ENCODE peak calls at places on chromosome 2, in five cellular contexts. One of them, this sample, is unnamed.

GRCh38 chr2:37569131-37569530 is 102.3 kb downstream of the CDC42EP3 start:
- DNase-seq in dorsolateral prefrontal cortex: no peak
- DNase-seq in cardiac muscle cell: no peak
- DNase-seq in fibroblast of mammary gland: no peak
- DNase-seq in HepG2: no peak
- DNase-seq in this sample: no peak

GRCh38 chr2:191374366-191374765 is 129.2 kb downstream of the MYO1B start:
- DNase-seq in dorsolateral prefrontal cortex: no peak
- DNase-seq in cardiac muscle cell: no peak
- DNase-seq in fibroblast of mammary gland: no peak
- DNase-seq in HepG2: no peak
- DNase-seq in this sample: no peak

GRCh38 chr2:39000552-39000951 is 110.9 kb downstream of the ARHGEF33 start:
- DNase-seq in dorsolateral prefrontal cortex: no peak
- DNase-seq in cardiac muscle cell: peak
- DNase-seq in fibroblast of mammary gland: no peak
- DNase-seq in HepG2: no peak
- DNase-seq in this sample: no peak

GRCh38 chr2:191292869-191293268 is 47.7 kb downstream of the MYO1B start:
- DNase-seq in dorsolateral prefrontal cortex: no peak
- DNase-seq in cardiac muscle cell: no peak
- DNase-seq in fibroblast of mammary gland: no peak
- DNase-seq in HepG2: no peak
- DNase-seq in this sample: no peak

GRCh38 chr2:188443207-188443606 is 151.5 kb downstream of the GULP1 start:
- DNase-seq in dorsolateral prefrontal cortex: no peak
- DNase-seq in cardiac muscle cell: no peak
- DNase-seq in fibroblast of mammary gland: no peak
- DNase-seq in HepG2: no peak
- DNase-seq in this sample: no peak

GRCh38 chr2:134228493-134228903 is 25.4 kb upstream of the MGAT5 start:
- DNase-seq in dorsolateral prefrontal cortex: no peak
- DNase-seq in cardiac muscle cell: no peak
- DNase-seq in fibroblast of mammary gland: peak
- DNase-seq in HepG2: peak
- DNase-seq in this sample: no peak

GRCh38 chr2:160110674-160111239 is 48.3 kb upstream of the PLA2R1 start:
- DNase-seq in dorsolateral prefrontal cortex: no peak
- DNase-seq in cardiac muscle cell: no peak
- DNase-seq in fibroblast of mammary gland: no peak
- DNase-seq in HepG2: no peak
- DNase-seq in this sample: no peak

GRCh38 chr2:136281281-136282117 is 163.6 kb upstream of the CXCR4 start:
- DNase-seq in dorsolateral prefrontal cortex: no peak
- DNase-seq in cardiac muscle cell: no peak
- DNase-seq in fibroblast of mammary gland: no peak
- DNase-seq in HepG2: no peak
- DNase-seq in this sample: no peak

GRCh38 chr2:216713691-216714411 is 18.5 kb upstream of the IGFBP5 start:
- DNase-seq in dorsolateral prefrontal cortex: no peak
- DNase-seq in cardiac muscle cell: peak
- DNase-seq in fibroblast of mammary gland: peak
- DNase-seq in HepG2: no peak
- DNase-seq in this sample: peak

DNA sequence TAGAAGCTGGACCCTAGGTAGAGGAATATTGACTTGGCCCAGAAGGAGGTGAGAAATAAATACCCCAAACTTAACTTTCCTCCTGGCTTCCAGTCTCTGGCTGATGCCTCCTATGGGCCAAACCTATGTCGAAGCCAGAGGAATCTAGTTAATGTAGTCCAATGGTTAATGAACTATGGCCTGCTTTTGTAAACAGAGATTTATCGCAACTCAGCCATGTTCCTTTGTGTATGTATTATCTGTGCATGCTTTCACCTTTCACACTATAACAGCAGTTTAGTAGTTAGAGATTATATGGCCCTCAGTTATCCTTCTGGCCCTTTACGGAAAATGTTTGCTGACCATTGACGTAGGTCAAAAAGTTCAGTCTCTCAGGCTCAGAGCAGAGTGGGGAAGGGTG is 67.3 kb upstream of the BARD1 start:
- DNase-seq in dorsolateral prefrontal cortex: no peak
- DNase-seq in cardiac muscle cell: no peak
- DNase-seq in fibroblast of mammary gland: no peak
- DNase-seq in HepG2: no peak
- DNase-seq in this sample: no peak
- TF ChIP-seq CTCF in dorsolateral prefrontal cortex: no peak
- TF ChIP-seq CTCF in cardiac muscle cell: no peak
- TF ChIP-seq CTCF in fibroblast of mammary gland: no peak
- TF ChIP-seq CTCF in HepG2: no peak
- TF ChIP-seq CTCF in this sample: no peak

GRCh38 chr2:60003076-60003475 is 550.4 kb downstream of the BCL11A start:
- DNase-seq in dorsolateral prefrontal cortex: no peak
- DNase-seq in cardiac muscle cell: no peak
- DNase-seq in fibroblast of mammary gland: no peak
- DNase-seq in HepG2: no peak
- DNase-seq in this sample: no peak

GRCh38 chr2:60002158-60002867 is 551.1 kb downstream of the BCL11A start:
- DNase-seq in dorsolateral prefrontal cortex: no peak
- DNase-seq in cardiac muscle cell: no peak
- DNase-seq in fibroblast of mammary gland: no peak
- DNase-seq in HepG2: no peak
- DNase-seq in this sample: no peak

DNA sequence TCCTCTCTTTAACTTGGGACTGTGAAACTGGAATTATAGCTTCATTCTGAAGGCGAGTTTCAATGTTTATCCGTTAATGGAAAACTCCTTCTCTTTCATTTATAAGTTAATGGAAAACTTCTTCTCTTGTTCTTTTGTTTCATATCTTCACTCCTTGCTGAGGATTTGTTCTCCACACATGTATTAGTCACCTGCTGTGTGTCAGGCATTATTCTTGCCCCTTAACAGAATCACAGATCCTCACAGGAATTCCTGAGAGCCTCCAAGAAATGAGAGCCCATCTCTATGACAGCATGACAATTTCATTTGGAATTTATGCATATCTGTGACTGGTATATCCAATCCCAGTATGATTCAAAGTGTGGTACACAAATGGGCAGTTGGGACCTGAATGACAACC is 545.8 kb downstream of the BCL11A start:
- DNase-seq in dorsolateral prefrontal cortex: no peak
- DNase-seq in cardiac muscle cell: no peak
- DNase-seq in fibroblast of mammary gland: no peak
- DNase-seq in HepG2: no peak
- DNase-seq in this sample: no peak
- H3K4me3 ChIP-seq in dorsolateral prefrontal cortex: no peak
- H3K4me3 ChIP-seq in cardiac muscle cell: no peak
- H3K4me3 ChIP-seq in fibroblast of mammary gland: no peak
- H3K4me3 ChIP-seq in HepG2: no peak
- H3K4me3 ChIP-seq in this sample: no peak

GRCh38 chr2:207767461-207768167 is 2.1 kb downstream of the FZD5 start:
- DNase-seq in dorsolateral prefrontal cortex: peak
- DNase-seq in cardiac muscle cell: peak
- DNase-seq in fibroblast of mammary gland: peak
- DNase-seq in HepG2: peak
- DNase-seq in this sample: no peak
- TF ChIP-seq CTCF in dorsolateral prefrontal cortex: peak
- TF ChIP-seq CTCF in cardiac muscle cell: peak
- TF ChIP-seq CTCF in fibroblast of mammary gland: peak
- TF ChIP-seq CTCF in HepG2: peak
- TF ChIP-seq CTCF in this sample: peak

GRCh38 chr2:238231251-238231793 is 8.5 kb downstream of the HES6 start:
- DNase-seq in dorsolateral prefrontal cortex: peak
- DNase-seq in cardiac muscle cell: peak
- DNase-seq in fibroblast of mammary gland: peak
- DNase-seq in HepG2: no peak
- DNase-seq in this sample: peak
- H3K4me3 ChIP-seq in dorsolateral prefrontal cortex: peak
- H3K4me3 ChIP-seq in cardiac muscle cell: peak
- H3K4me3 ChIP-seq in fibroblast of mammary gland: peak
- H3K4me3 ChIP-seq in HepG2: no peak
- H3K4me3 ChIP-seq in this sample: peak

GRCh38 chr2:27305516-27305915 is 2.7 kb downstream of the UCN start:
- DNase-seq in dorsolateral prefrontal cortex: no peak
- DNase-seq in cardiac muscle cell: no peak
- DNase-seq in fibroblast of mammary gland: no peak
- DNase-seq in HepG2: no peak
- DNase-seq in this sample: no peak

GRCh38 chr2:27306657-27307544 is 1.3 kb downstream of the UCN start:
- DNase-seq in dorsolateral prefrontal cortex: no peak
- DNase-seq in cardiac muscle cell: no peak
- DNase-seq in fibroblast of mammary gland: no peak
- DNase-seq in HepG2: no peak
- DNase-seq in this sample: no peak

GRCh38 chr2:27304488-27305240 is 3.6 kb downstream of the UCN start:
- DNase-seq in dorsolateral prefrontal cortex: no peak
- DNase-seq in cardiac muscle cell: no peak
- DNase-seq in fibroblast of mammary gland: no peak
- DNase-seq in HepG2: no peak
- DNase-seq in this sample: no peak

GRCh38 chr2:27306136-27306535 is 2.1 kb downstream of the UCN start:
- DNase-seq in dorsolateral prefrontal cortex: no peak
- DNase-seq in cardiac muscle cell: no peak
- DNase-seq in fibroblast of mammary gland: no peak
- DNase-seq in HepG2: no peak
- DNase-seq in this sample: no peak

GRCh38 chr2:27303093-27304025 is 4.9 kb downstream of the UCN start:
- DNase-seq in dorsolateral prefrontal cortex: no peak
- DNase-seq in cardiac muscle cell: peak
- DNase-seq in fibroblast of mammary gland: peak
- DNase-seq in HepG2: peak
- DNase-seq in this sample: peak
- TF ChIP-seq CTCF in dorsolateral prefrontal cortex: peak
- TF ChIP-seq CTCF in cardiac muscle cell: peak
- TF ChIP-seq CTCF in fibroblast of mammary gland: peak
- TF ChIP-seq CTCF in HepG2: peak
- TF ChIP-seq CTCF in this sample: peak